ENCODE peak calls at places on chromosome 11, in nine cellular contexts. One of them, this sample, is unnamed.

GRCh38 chr11:37613031-37613430 is 1015.0 kb upstream of the RAG2 start:
- DNase-seq in nephron progenitor cell: no peak
- DNase-seq in retinal pigment epithelial cell: no peak
- DNase-seq in AG09319: no peak
- DNase-seq in B cell: no peak
- DNase-seq in coronary artery: no peak
- DNase-seq in fibroblast of villous mesenchyme: no peak
- DNase-seq in GM20000: no peak
- DNase-seq in type B pancreatic cell: no peak
- DNase-seq in this sample: no peak

GRCh38 chr11:70432065-70432464 is 33.7 kb downstream of the CTTN start:
- DNase-seq in GM20000: no peak
- DNase-seq in type B pancreatic cell: no peak
- DNase-seq in AG09319: no peak
- DNase-seq in fibroblast of villous mesenchyme: no peak
- DNase-seq in B cell: no peak
- DNase-seq in nephron progenitor cell: no peak
- DNase-seq in retinal pigment epithelial cell: no peak
- DNase-seq in coronary artery: no peak
- DNase-seq in this sample: no peak

GRCh38 chr11:11583801-11584445 is 37.9 kb downstream of the GALNT18 start:
- DNase-seq in AG09319: no peak
- DNase-seq in type B pancreatic cell: no peak
- DNase-seq in GM20000: no peak
- DNase-seq in nephron progenitor cell: no peak
- DNase-seq in coronary artery: peak; percentile 28
- DNase-seq in fibroblast of villous mesenchyme: no peak
- DNase-seq in B cell: no peak
- DNase-seq in retinal pigment epithelial cell: no peak
- DNase-seq in this sample: no peak

GRCh38 chr11:73296501-73297230 is 11.4 kb upstream of the ARHGEF17 start:
- DNase-seq in fibroblast of villous mesenchyme: no peak
- DNase-seq in type B pancreatic cell: no peak
- DNase-seq in coronary artery: no peak
- DNase-seq in retinal pigment epithelial cell: no peak
- DNase-seq in nephron progenitor cell: no peak
- DNase-seq in B cell: no peak
- DNase-seq in AG09319: no peak
- DNase-seq in GM20000: no peak
- DNase-seq in this sample: no peak

GRCh38 chr11:68014157-68014965 is 4.2 kb downstream of the ALDH3B1 start:
- DNase-seq in B cell: no peak
- DNase-seq in coronary artery: peak; percentile 93
- DNase-seq in type B pancreatic cell: no peak
- DNase-seq in AG09319: peak; percentile 72
- DNase-seq in retinal pigment epithelial cell: peak; percentile 96
- DNase-seq in nephron progenitor cell: no peak
- DNase-seq in GM20000: no peak
- DNase-seq in fibroblast of villous mesenchyme: peak; percentile 92
- DNase-seq in this sample: peak; percentile 92

GRCh38 chr11:32309541-32310217 is 125.7 kb downstream of the WT1 start:
- DNase-seq in coronary artery: no peak
- DNase-seq in B cell: no peak
- DNase-seq in fibroblast of villous mesenchyme: peak; percentile 78
- DNase-seq in AG09319: no peak
- DNase-seq in retinal pigment epithelial cell: no peak
- DNase-seq in type B pancreatic cell: no peak
- DNase-seq in nephron progenitor cell: no peak
- DNase-seq in GM20000: no peak
- DNase-seq in this sample: no peak

GRCh38 chr11:116527180-116527991 is 245.4 kb downstream of the BUD13 start:
- DNase-seq in nephron progenitor cell: no peak
- DNase-seq in coronary artery: peak; percentile 54
- DNase-seq in fibroblast of villous mesenchyme: no peak
- DNase-seq in retinal pigment epithelial cell: no peak
- DNase-seq in B cell: no peak
- DNase-seq in type B pancreatic cell: no peak
- DNase-seq in GM20000: no peak
- DNase-seq in AG09319: no peak
- DNase-seq in this sample: no peak

GRCh38 chr11:10453261-10453660 is 1.8 kb upstream of the AMPD3 start:
- DNase-seq in fibroblast of villous mesenchyme: no peak
- DNase-seq in B cell: no peak
- DNase-seq in AG09319: no peak
- DNase-seq in nephron progenitor cell: no peak
- DNase-seq in type B pancreatic cell: no peak
- DNase-seq in retinal pigment epithelial cell: no peak
- DNase-seq in coronary artery: no peak
- DNase-seq in GM20000: no peak
- DNase-seq in this sample: no peak

GRCh38 chr11:83956119-83956697 is 670.0 kb upstream of the CCDC90B start:
- DNase-seq in coronary artery: no peak
- DNase-seq in GM20000: no peak
- DNase-seq in type B pancreatic cell: no peak
- DNase-seq in fibroblast of villous mesenchyme: no peak
- DNase-seq in retinal pigment epithelial cell: no peak
- DNase-seq in B cell: no peak
- DNase-seq in nephron progenitor cell: no peak
- DNase-seq in AG09319: no peak
- DNase-seq in this sample: no peak

GRCh38 chr11:6925636-6926207 is 504 bp upstream of the ZNF215 start:
- DNase-seq in type B pancreatic cell: no peak
- DNase-seq in AG09319: no peak
- DNase-seq in GM20000: no peak
- DNase-seq in coronary artery: no peak
- DNase-seq in fibroblast of villous mesenchyme: peak; percentile 3
- DNase-seq in retinal pigment epithelial cell: no peak
- DNase-seq in B cell: no peak
- DNase-seq in nephron progenitor cell: no peak
- DNase-seq in this sample: peak; percentile 19

GRCh38 chr11:16911186-16911585 is 103.0 kb downstream of the PLEKHA7 start:
- DNase-seq in AG09319: no peak
- DNase-seq in nephron progenitor cell: no peak
- DNase-seq in B cell: no peak
- DNase-seq in type B pancreatic cell: no peak
- DNase-seq in fibroblast of villous mesenchyme: no peak
- DNase-seq in retinal pigment epithelial cell: no peak
- DNase-seq in coronary artery: no peak
- DNase-seq in GM20000: no peak
- DNase-seq in this sample: no peak

GRCh38 chr11:120929664-120930154 is 94.2 kb upstream of the TBCEL start:
- DNase-seq in GM20000: peak; percentile 66
- DNase-seq in retinal pigment epithelial cell: peak; percentile 14
- DNase-seq in type B pancreatic cell: no peak
- DNase-seq in coronary artery: no peak
- DNase-seq in nephron progenitor cell: peak; percentile 74
- DNase-seq in B cell: peak; percentile 57
- DNase-seq in AG09319: no peak
- DNase-seq in fibroblast of villous mesenchyme: peak; percentile 35
- DNase-seq in this sample: peak; percentile 51

GRCh38 chr11:2662024-2662312 is 37.8 kb downstream of the KCNQ1OT1 start:
- DNase-seq in AG09319: no peak
- DNase-seq in type B pancreatic cell: no peak
- DNase-seq in GM20000: no peak
- DNase-seq in retinal pigment epithelial cell: no peak
- DNase-seq in fibroblast of villous mesenchyme: no peak
- DNase-seq in nephron progenitor cell: no peak
- DNase-seq in B cell: no peak
- DNase-seq in coronary artery: peak; percentile 47
- DNase-seq in this sample: no peak

GRCh38 chr11:64792482-64792881 is 10.5 kb downstream of the MAP4K2 start:
- DNase-seq in AG09319: no peak
- DNase-seq in coronary artery: no peak
- DNase-seq in retinal pigment epithelial cell: no peak
- DNase-seq in GM20000: no peak
- DNase-seq in nephron progenitor cell: no peak
- DNase-seq in fibroblast of villous mesenchyme: no peak
- DNase-seq in type B pancreatic cell: no peak
- DNase-seq in B cell: no peak
- DNase-seq in this sample: no peak

GRCh38 chr11:76314741-76315090 is 66.2 kb downstream of the THAP12 start:
- DNase-seq in nephron progenitor cell: no peak
- DNase-seq in fibroblast of villous mesenchyme: no peak
- DNase-seq in type B pancreatic cell: no peak
- DNase-seq in GM20000: no peak
- DNase-seq in coronary artery: no peak
- DNase-seq in B cell: no peak
- DNase-seq in retinal pigment epithelial cell: no peak
- DNase-seq in AG09319: no peak
- DNase-seq in this sample: peak; percentile 47

GRCh38 chr11:68677432-68677831 is 6.9 kb upstream of the GAL start:
- DNase-seq in nephron progenitor cell: no peak
- DNase-seq in AG09319: peak; percentile 3
- DNase-seq in GM20000: no peak
- DNase-seq in type B pancreatic cell: no peak
- DNase-seq in retinal pigment epithelial cell: peak; percentile 41
- DNase-seq in fibroblast of villous mesenchyme: peak; percentile 62
- DNase-seq in B cell: no peak
- DNase-seq in coronary artery: no peak
- DNase-seq in this sample: peak; percentile 71

GRCh38 chr11:15670520-15671070 is 555.9 kb downstream of the INSC start:
- DNase-seq in AG09319: no peak
- DNase-seq in GM20000: no peak
- DNase-seq in retinal pigment epithelial cell: no peak
- DNase-seq in coronary artery: no peak
- DNase-seq in type B pancreatic cell: no peak
- DNase-seq in fibroblast of villous mesenchyme: peak; percentile 38
- DNase-seq in nephron progenitor cell: no peak
- DNase-seq in B cell: no peak
- DNase-seq in this sample: no peak

GRCh38 chr11:64566042-64566914 is 24.7 kb upstream of the SLC22A12 start:
- DNase-seq in retinal pigment epithelial cell: peak; percentile 67
- DNase-seq in GM20000: no peak
- DNase-seq in AG09319: no peak
- DNase-seq in type B pancreatic cell: no peak
- DNase-seq in B cell: no peak
- DNase-seq in coronary artery: no peak
- DNase-seq in fibroblast of villous mesenchyme: peak; percentile 93
- DNase-seq in nephron progenitor cell: peak; percentile 56
- DNase-seq in this sample: peak; percentile 83

GRCh38 chr11:66268953-66269906 is 791 bp downstream of the RAB1B start:
- DNase-seq in B cell: no peak
- DNase-seq in coronary artery: no peak
- DNase-seq in AG09319: no peak
- DNase-seq in type B pancreatic cell: no peak
- DNase-seq in GM20000: peak; percentile 57
- DNase-seq in nephron progenitor cell: peak; percentile 50
- DNase-seq in fibroblast of villous mesenchyme: peak; percentile 40
- DNase-seq in retinal pigment epithelial cell: no peak
- DNase-seq in this sample: peak; percentile 47

DNA sequence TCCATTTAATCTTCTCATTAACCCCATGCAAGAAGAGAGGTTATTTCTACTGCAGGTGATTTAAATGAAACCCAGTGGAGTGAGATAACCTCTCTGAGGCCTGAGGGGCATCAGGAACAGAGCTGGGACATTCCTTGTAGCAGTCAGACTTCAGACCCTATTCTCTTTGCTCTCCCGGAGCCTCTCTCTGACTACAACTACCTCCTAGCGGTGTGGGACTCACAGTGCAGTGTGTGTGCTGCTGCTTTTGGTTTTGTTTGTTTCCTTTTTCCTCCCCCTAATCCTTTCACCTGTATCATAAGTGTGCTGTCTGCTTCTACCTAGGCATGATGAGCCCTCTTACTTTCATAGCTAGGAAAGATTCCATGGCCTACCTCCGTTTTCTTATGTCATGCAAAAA is 769.6 kb downstream of the NTM start:
- DNase-seq in coronary artery: no peak
- DNase-seq in nephron progenitor cell: no peak
- DNase-seq in retinal pigment epithelial cell: no peak
- DNase-seq in B cell: no peak
- DNase-seq in fibroblast of villous mesenchyme: no peak
- DNase-seq in type B pancreatic cell: no peak
- DNase-seq in AG09319: no peak
- DNase-seq in GM20000: no peak
- DNase-seq in this sample: no peak
- TF ChIP-seq CTCF in coronary artery: no peak
- TF ChIP-seq CTCF in nephron progenitor cell: peak; percentile 19
- TF ChIP-seq CTCF in retinal pigment epithelial cell: no peak
- TF ChIP-seq CTCF in B cell: no peak
- TF ChIP-seq CTCF in fibroblast of villous mesenchyme: no peak
- TF ChIP-seq CTCF in type B pancreatic cell: peak; percentile 45
- TF ChIP-seq CTCF in AG09319: no peak
- TF ChIP-seq CTCF in GM20000: no peak
- TF ChIP-seq CTCF in this sample: no peak

GRCh38 chr11:131866535-131867400 is 496.4 kb downstream of the NTM start:
- DNase-seq in coronary artery: no peak
- DNase-seq in GM20000: no peak
- DNase-seq in type B pancreatic cell: no peak
- DNase-seq in B cell: no peak
- DNase-seq in AG09319: no peak
- DNase-seq in fibroblast of villous mesenchyme: no peak
- DNase-seq in nephron progenitor cell: no peak
- DNase-seq in retinal pigment epithelial cell: no peak
- DNase-seq in this sample: no peak
- TF ChIP-seq CTCF in coronary artery: no peak
- TF ChIP-seq CTCF in GM20000: no peak
- TF ChIP-seq CTCF in type B pancreatic cell: peak; percentile 51
- TF ChIP-seq CTCF in B cell: no peak
- TF ChIP-seq CTCF in AG09319: no peak
- TF ChIP-seq CTCF in fibroblast of villous mesenchyme: peak; percentile 5
- TF ChIP-seq CTCF in nephron progenitor cell: no peak
- TF ChIP-seq CTCF in retinal pigment epithelial cell: peak; percentile 32
- TF ChIP-seq CTCF in this sample: no peak

GRCh38 chr11:4697583-4697982 is at the start of gene OR51E2:
- DNase-seq in coronary artery: no peak
- DNase-seq in B cell: no peak
- DNase-seq in type B pancreatic cell: no peak
- DNase-seq in retinal pigment epithelial cell: peak; percentile 80
- DNase-seq in GM20000: no peak
- DNase-seq in fibroblast of villous mesenchyme: peak; percentile 49
- DNase-seq in nephron progenitor cell: no peak
- DNase-seq in AG09319: no peak
- DNase-seq in this sample: no peak
- TF ChIP-seq CTCF in coronary artery: no peak
- TF ChIP-seq CTCF in B cell: no peak
- TF ChIP-seq CTCF in type B pancreatic cell: no peak
- TF ChIP-seq CTCF in retinal pigment epithelial cell: peak; percentile 25
- TF ChIP-seq CTCF in GM20000: no peak
- TF ChIP-seq CTCF in fibroblast of villous mesenchyme: no peak
- TF ChIP-seq CTCF in nephron progenitor cell: no peak
- TF ChIP-seq CTCF in AG09319: no peak
- TF ChIP-seq CTCF in this sample: no peak

DNA sequence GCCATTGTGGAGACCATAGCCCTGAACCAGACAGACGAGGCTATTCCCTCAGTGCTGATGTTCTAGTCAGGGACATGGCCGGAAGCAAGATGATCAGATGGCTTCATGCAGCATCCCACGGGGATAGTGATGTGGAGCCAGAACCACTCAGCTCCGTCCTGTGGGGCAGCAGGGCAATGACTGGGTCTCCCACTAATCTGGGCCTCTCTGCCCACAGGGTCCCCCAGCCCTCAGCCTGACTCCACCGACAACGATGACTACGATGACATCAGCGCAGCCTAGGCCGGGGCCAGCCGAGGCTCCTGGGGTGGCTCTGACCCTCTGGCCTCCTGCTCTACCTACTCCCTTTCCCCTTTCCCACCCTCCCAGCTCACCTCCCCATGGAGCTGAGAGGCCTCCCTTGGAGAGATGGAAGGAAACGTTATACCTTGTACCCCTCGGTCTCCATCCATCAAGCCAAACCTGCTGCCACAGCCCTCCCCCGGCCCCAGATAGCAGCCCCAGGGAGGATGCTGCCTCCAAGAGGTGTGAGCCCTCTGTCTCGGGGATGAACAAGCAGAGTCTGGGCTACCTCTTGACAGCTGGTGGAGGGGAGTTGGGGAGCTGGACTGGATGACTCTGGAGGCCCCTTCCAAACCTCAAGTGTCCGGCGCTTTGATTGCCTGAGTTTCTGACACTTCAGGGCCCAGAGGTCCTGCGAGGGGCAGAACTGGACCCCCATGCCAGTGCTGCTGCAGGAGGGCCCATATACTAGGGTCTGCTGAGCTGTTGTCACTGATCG is 47.7 kb downstream of the CD6 start:
- DNase-seq in type B pancreatic cell: no peak
- DNase-seq in AG09319: no peak
- DNase-seq in fibroblast of villous mesenchyme: no peak
- DNase-seq in retinal pigment epithelial cell: no peak
- DNase-seq in GM20000: no peak
- DNase-seq in B cell: no peak
- DNase-seq in nephron progenitor cell: no peak
- DNase-seq in coronary artery: no peak
- DNase-seq in this sample: no peak
- TF ChIP-seq CTCF in type B pancreatic cell: no peak
- TF ChIP-seq CTCF in AG09319: no peak
- TF ChIP-seq CTCF in fibroblast of villous mesenchyme: no peak
- TF ChIP-seq CTCF in retinal pigment epithelial cell: no peak
- TF ChIP-seq CTCF in GM20000: no peak
- TF ChIP-seq CTCF in B cell: no peak
- TF ChIP-seq CTCF in nephron progenitor cell: no peak
- TF ChIP-seq CTCF in coronary artery: no peak
- TF ChIP-seq CTCF in this sample: no peak

This sample was measured in cardiac fibroblast.